ENCODE peak calls at places on chromosomes 13 and 19, in seven cellular contexts. D is aorta; Z is lung; U is stomach; Q is IMR-90; C is cardiac muscle cell; X is CD8-positive, alpha-beta memory T cell. N is an unnamed sample.

GRCh38 chr13:23618341-23618740 is 48.1 kb downstream of the TNFRSF19 start:
- DNase-seq in D (no peak), Z (no peak), U (no peak), Q (peak; percentile 98), C (peak; percentile 97), X (no peak), N (no peak)

GRCh38 chr19:40443930-40444180 is 280 bp downstream of the SERTAD3 start:
- DNase-seq in D (no peak), Z (no peak), U (no peak), Q (no peak), C (no peak), X (no peak), N (no peak)

GRCh38 chr13:76538004-76538403 is 348.2 kb downstream of the KCTD12 start:
- DNase-seq in D (no peak), Z (no peak), U (no peak), Q (no peak), C (no peak), X (no peak), N (no peak)

GRCh38 chr13:26605845-26606244 is 48.4 kb downstream of the WASF3 start:
- DNase-seq in D (no peak), Z (no peak), U (no peak), Q (no peak), C (no peak), X (no peak), N (no peak)

GRCh38 chr13:114035583-114036501 is 62.0 kb upstream of the C13orf46 start:
- DNase-seq in D (no peak), Z (no peak), U (no peak), Q (peak; percentile 35), C (peak; percentile 26), X (no peak), N (no peak)

GRCh38 chr13:24654741-24655140 is 25.5 kb upstream of the ATP12A start:
- DNase-seq in D (no peak), Z (no peak), U (no peak), Q (peak; percentile 51), C (peak; percentile 47), X (no peak), N (no peak)

GRCh38 chr19:2043269-2043641 is 7.8 kb downstream of the MKNK2 start:
- DNase-seq in D (peak; percentile 53), Z (no peak), U (no peak), Q (no peak), C (no peak), X (no peak), N (no peak)

GRCh38 chr13:100473493-100474044 is 115.0 kb downstream of the GGACT start:
- DNase-seq in D (no peak), Z (no peak), U (no peak), Q (no peak), C (no peak), X (no peak), N (no peak)

GRCh38 chr19:33133438-33134031 is 1.6 kb downstream of the WDR88 start:
- DNase-seq in D (no peak), Z (no peak), U (no peak), Q (no peak), C (peak; percentile 42), X (no peak), N (no peak)

GRCh38 chr19:35341006-35341405 is 6.7 kb upstream of the FFAR1 start:
- DNase-seq in D (peak; percentile 23), Z (no peak), U (no peak), Q (no peak), C (no peak), X (no peak), N (no peak)
- H3K4me1 ChIP-seq in D (no peaks in the 10 kb centered on the region), Z (no peaks in the 10 kb centered on the region), U (no peaks in the 10 kb centered on the region), Q (no peaks in the 10 kb centered on the region), C (no peaks in the 10 kb centered on the region), X (no peaks in the 10 kb centered on the region), N (no peaks in the 10 kb centered on the region)

DNA sequence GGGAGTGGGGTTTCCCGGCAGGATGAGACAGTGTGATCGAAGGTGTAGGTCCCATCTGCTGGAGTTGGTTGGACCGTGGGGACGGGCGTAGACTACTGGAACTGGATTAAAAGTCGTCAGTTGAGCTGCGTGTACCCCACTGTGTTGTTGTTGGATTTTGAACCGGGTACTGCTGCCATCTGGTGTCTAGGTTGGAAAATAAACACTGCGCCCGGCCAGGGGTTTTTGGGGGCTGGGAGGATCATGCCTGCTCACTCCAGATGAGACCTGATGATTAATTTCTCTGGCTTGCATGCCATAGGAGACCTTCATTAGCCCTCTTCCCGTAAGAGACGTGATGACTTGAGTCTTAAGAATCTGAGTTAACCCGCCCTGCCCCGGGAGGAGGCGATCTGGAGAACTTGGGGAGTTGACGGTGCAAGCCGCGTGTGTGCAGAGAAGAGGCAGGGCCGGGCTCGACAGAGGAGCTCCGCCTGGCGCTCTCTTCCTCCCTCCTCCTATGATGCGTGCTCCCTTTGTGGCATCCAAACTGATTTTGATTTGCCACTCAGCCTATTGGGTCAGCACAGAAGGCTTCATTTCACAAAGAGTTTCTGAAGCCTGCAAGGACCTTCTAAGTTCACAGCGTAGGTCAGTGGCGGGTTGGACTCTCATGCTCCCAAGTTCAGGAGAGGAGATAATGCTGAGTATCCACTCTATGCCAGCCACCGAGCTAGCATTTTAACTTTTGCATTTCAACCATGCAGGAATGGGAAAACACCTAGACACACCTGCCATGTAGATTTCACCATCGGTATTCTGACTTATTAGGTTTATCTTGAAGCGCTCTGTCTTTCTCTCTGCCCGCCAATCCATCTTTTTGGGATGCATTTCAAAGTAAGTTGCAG is 2.7 kb downstream of the UHRF1 start:
- DNase-seq in D (peak; percentile 91), Z (peak; percentile 70), U (peak; percentile 52), Q (peak; percentile 100), C (peak; percentile 99), X (peak; percentile 52), N (peak; percentile 81)
- H3K4me3 ChIP-seq in D (no peak overlapping the region), Z (no peak overlapping the region), U (peak overlapping the region; percentile 80), Q (peak overlapping the region; percentile 13), C (no peak overlapping the region), X (peak overlapping the region; percentile 73), N (peak overlapping the region; percentile 64)

DNA sequence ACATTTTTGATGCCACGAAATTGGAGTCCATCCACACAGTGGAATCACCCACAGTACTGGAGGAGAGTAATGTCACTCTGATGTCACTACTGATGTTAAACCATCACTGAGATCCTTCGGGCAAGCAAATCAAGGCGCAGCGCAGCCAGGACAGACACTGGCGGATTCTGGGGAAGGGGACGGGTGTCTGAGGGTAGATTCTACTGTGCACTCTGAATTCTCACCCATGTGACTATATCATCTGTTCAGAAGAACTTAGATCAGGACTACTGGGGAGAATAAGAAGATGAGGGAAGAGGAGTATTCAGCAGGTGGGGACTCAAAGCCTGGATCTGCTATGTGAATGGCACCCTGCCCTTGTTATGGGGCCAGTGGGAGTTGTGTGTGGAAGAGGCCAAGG is 12.6 kb upstream of the SIGLEC6 start:
- DNase-seq in D (no peak), Z (no peak), U (no peak), Q (no peak), C (no peak), X (no peak), N (no peak)
- H3K27me3 ChIP-seq in D (no peaks in the 10 kb centered on the region), Z (no peaks in the 10 kb centered on the region), U (peaks cover 14% of the 10 kb centered on the region), Q (no peaks in the 10 kb centered on the region), C (no peaks in the 10 kb centered on the region), X (no peaks in the 10 kb centered on the region), N (no peaks in the 10 kb centered on the region)

DNA sequence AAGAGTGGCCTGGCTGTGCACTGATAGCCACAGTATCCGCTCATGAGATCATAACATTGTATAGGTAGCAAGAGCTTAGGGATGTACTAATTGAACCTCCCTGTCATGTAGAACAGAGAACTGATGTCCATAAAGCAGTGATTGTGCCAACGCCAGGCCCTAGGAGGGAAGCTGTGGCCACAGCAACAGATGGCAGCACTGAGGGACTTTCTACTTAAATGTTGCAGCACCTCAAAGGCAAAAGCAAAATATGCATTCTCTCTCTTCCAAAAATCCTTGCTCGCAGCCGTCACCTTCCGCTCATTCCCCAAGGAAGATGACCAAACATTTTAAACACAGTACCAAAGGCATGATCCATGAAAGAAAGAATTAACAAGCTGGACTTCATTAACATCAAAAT is 32.3 kb downstream of the COL4A1 start:
- DNase-seq in D (no peak), Z (no peak), U (no peak), Q (no peak), C (no peak), X (no peak), N (no peak)
- H3K4me1 ChIP-seq in D (peaks cover under 1% of the 10 kb centered on the region), Z (peaks cover 30% of the 10 kb centered on the region), U (peaks cover 46% of the 10 kb centered on the region), Q (peaks cover 12% of the 10 kb centered on the region), C (peaks cover 7% of the 10 kb centered on the region), X (no peaks in the 10 kb centered on the region), N (no peaks in the 10 kb centered on the region)

GRCh38 chr19:48918801-48919247 is 14.7 kb upstream of the DHDH start:
- DNase-seq in D (no peak), Z (no peak), U (no peak), Q (no peak), C (no peak), X (no peak), N (peak; percentile 73)
- H3K4me3 ChIP-seq in D (no peak overlapping the region), Z (no peak overlapping the region), U (no peak overlapping the region), Q (no peak overlapping the region), C (no peak overlapping the region), X (no peak overlapping the region), N (no peak overlapping the region)

GRCh38 chr19:55174425-55175116 is 5.5 kb downstream of the SYT5 start:
- DNase-seq in D (no peak), Z (no peak), U (no peak), Q (no peak), C (no peak), X (no peak), N (no peak)
- H3K27me3 ChIP-seq in D (no peaks in the 10 kb centered on the region), Z (peaks cover 6% of the 10 kb centered on the region), U (peaks cover 90% of the 10 kb centered on the region), Q (peaks cover 16% of the 10 kb centered on the region), C (peaks cover 95% of the 10 kb centered on the region), X (peaks cover 70% of the 10 kb centered on the region), N (peaks cover 16% of the 10 kb centered on the region)